ENCODE peak calls at places on chromosomes 1 and 21, in seven cellular contexts. One of them, this sample, is unnamed. For H3K36me3, the result is how much of the 10 kb centered on the place peaks cover.

GRCh38 chr1:157512036-157512969 is 40.0 kb downstream of the FCRL5 start:
- DNase-seq in H1: no peak
- DNase-seq in GM12878: peak
- DNase-seq in neural progenitor cell: no peak
- DNase-seq in GM23248: no peak
- DNase-seq in astrocyte: no peak
- DNase-seq in GM23338: no peak
- DNase-seq in this sample: no peak

GRCh38 chr1:212077028-212077427 is 41.5 kb downstream of the DTL start:
- DNase-seq in GM12878: no peak
- DNase-seq in GM23338: no peak
- DNase-seq in GM23248: peak
- DNase-seq in H1: no peak
- DNase-seq in astrocyte: peak
- DNase-seq in neural progenitor cell: no peak
- DNase-seq in this sample: peak

GRCh38 chr1:116167625-116168276 is 56.6 kb downstream of the MAB21L3 start:
- DNase-seq in GM12878: no peak
- DNase-seq in H1: no peak
- DNase-seq in neural progenitor cell: peak
- DNase-seq in GM23338: peak
- DNase-seq in GM23248: peak
- DNase-seq in astrocyte: no peak
- DNase-seq in this sample: peak

GRCh38 chr1:17891205-17892110 is 136.3 kb downstream of the ACTL8 start:
- DNase-seq in astrocyte: no peak
- DNase-seq in GM23248: no peak
- DNase-seq in neural progenitor cell: no peak
- DNase-seq in GM12878: no peak
- DNase-seq in GM23338: no peak
- DNase-seq in H1: no peak
- DNase-seq in this sample: no peak

GRCh38 chr1:35122311-35122710 is 43.1 kb downstream of the ZMYM1 start:
- DNase-seq in GM23338: no peak
- DNase-seq in H1: no peak
- DNase-seq in GM12878: no peak
- DNase-seq in astrocyte: no peak
- DNase-seq in neural progenitor cell: no peak
- DNase-seq in GM23248: no peak
- DNase-seq in this sample: no peak

GRCh38 chr1:204293605-204294365 is 65.9 kb downstream of the PLEKHA6 start:
- DNase-seq in GM23338: no peak
- DNase-seq in astrocyte: no peak
- DNase-seq in neural progenitor cell: no peak
- DNase-seq in H1: no peak
- DNase-seq in GM23248: peak
- DNase-seq in GM12878: no peak
- DNase-seq in this sample: no peak

GRCh38 chr1:111639602-111640198 is 20.1 kb downstream of the RAP1A start:
- DNase-seq in GM23248: no peak
- DNase-seq in astrocyte: no peak
- DNase-seq in GM23338: no peak
- DNase-seq in neural progenitor cell: no peak
- DNase-seq in H1: no peak
- DNase-seq in GM12878: no peak
- DNase-seq in this sample: no peak

GRCh38 chr1:38512024-38512623 is 347.4 kb downstream of the RRAGC start:
- DNase-seq in neural progenitor cell: no peak
- DNase-seq in H1: no peak
- DNase-seq in GM23248: no peak
- DNase-seq in GM23338: no peak
- DNase-seq in astrocyte: no peak
- DNase-seq in GM12878: no peak
- DNase-seq in this sample: no peak

GRCh38 chr1:43348809-43349593 is 9.8 kb upstream of the CDC20 start:
- DNase-seq in neural progenitor cell: peak
- DNase-seq in H1: peak
- DNase-seq in GM23248: peak
- DNase-seq in GM12878: no peak
- DNase-seq in astrocyte: peak
- DNase-seq in GM23338: peak
- DNase-seq in this sample: peak

GRCh38 chr21:43306911-43307676 is 119.8 kb downstream of the SIK1 start:
- DNase-seq in GM23338: no peak
- DNase-seq in GM12878: peak
- DNase-seq in astrocyte: peak
- DNase-seq in H1: no peak
- DNase-seq in GM23248: peak
- DNase-seq in neural progenitor cell: no peak
- DNase-seq in this sample: no peak

GRCh38 chr1:89552481-89553194 is 28.0 kb downstream of the LRRC8B start:
- DNase-seq in GM12878: peak
- DNase-seq in GM23248: peak
- DNase-seq in H1: no peak
- DNase-seq in astrocyte: no peak
- DNase-seq in GM23338: no peak
- DNase-seq in neural progenitor cell: no peak
- DNase-seq in this sample: no peak

GRCh38 chr1:10555635-10556429 is 81.1 kb downstream of the PEX14 start:
- DNase-seq in neural progenitor cell: peak
- DNase-seq in GM23248: no peak
- DNase-seq in astrocyte: no peak
- DNase-seq in GM12878: peak
- DNase-seq in GM23338: peak
- DNase-seq in H1: no peak
- DNase-seq in this sample: no peak

GRCh38 chr1:218669431-218669830 is 324.3 kb downstream of the TGFB2 start:
- DNase-seq in H1: no peak
- DNase-seq in astrocyte: peak
- DNase-seq in GM12878: no peak
- DNase-seq in GM23248: no peak
- DNase-seq in GM23338: no peak
- DNase-seq in neural progenitor cell: no peak
- DNase-seq in this sample: peak

GRCh38 chr1:32413507-32414185 is 19.4 kb upstream of the BSDC1 start:
- DNase-seq in astrocyte: no peak
- DNase-seq in GM23248: peak
- DNase-seq in GM12878: peak
- DNase-seq in H1: no peak
- DNase-seq in GM23338: peak
- DNase-seq in neural progenitor cell: peak
- DNase-seq in this sample: peak

GRCh38 chr1:167825419-167826079 is 88.4 kb downstream of the ADCY10 start:
- DNase-seq in H1: no peak
- DNase-seq in astrocyte: no peak
- DNase-seq in GM23248: no peak
- DNase-seq in GM23338: no peak
- DNase-seq in neural progenitor cell: no peak
- DNase-seq in GM12878: no peak
- DNase-seq in this sample: no peak

GRCh38 chr1:248590055-248590454 is 7.4 kb downstream of the OR2T10 start:
- DNase-seq in GM12878: no peak
- DNase-seq in GM23338: no peak
- DNase-seq in astrocyte: no peak
- DNase-seq in H1: no peak
- DNase-seq in neural progenitor cell: no peak
- DNase-seq in GM23248: no peak
- DNase-seq in this sample: no peak

GRCh38 chr1:116242741-116243140 is 130.3 kb upstream of the ATP1A1 start:
- DNase-seq in GM23338: no peak
- DNase-seq in GM12878: no peak
- DNase-seq in H1: no peak
- DNase-seq in neural progenitor cell: no peak
- DNase-seq in GM23248: no peak
- DNase-seq in astrocyte: no peak
- DNase-seq in this sample: no peak

GRCh38 chr1:31811605-31812004 is 4.2 kb downstream of the SPOCD1 start:
- DNase-seq in GM23338: peak
- DNase-seq in astrocyte: peak
- DNase-seq in neural progenitor cell: peak
- DNase-seq in H1: no peak
- DNase-seq in GM12878: no peak
- DNase-seq in GM23248: peak
- DNase-seq in this sample: peak

DNA sequence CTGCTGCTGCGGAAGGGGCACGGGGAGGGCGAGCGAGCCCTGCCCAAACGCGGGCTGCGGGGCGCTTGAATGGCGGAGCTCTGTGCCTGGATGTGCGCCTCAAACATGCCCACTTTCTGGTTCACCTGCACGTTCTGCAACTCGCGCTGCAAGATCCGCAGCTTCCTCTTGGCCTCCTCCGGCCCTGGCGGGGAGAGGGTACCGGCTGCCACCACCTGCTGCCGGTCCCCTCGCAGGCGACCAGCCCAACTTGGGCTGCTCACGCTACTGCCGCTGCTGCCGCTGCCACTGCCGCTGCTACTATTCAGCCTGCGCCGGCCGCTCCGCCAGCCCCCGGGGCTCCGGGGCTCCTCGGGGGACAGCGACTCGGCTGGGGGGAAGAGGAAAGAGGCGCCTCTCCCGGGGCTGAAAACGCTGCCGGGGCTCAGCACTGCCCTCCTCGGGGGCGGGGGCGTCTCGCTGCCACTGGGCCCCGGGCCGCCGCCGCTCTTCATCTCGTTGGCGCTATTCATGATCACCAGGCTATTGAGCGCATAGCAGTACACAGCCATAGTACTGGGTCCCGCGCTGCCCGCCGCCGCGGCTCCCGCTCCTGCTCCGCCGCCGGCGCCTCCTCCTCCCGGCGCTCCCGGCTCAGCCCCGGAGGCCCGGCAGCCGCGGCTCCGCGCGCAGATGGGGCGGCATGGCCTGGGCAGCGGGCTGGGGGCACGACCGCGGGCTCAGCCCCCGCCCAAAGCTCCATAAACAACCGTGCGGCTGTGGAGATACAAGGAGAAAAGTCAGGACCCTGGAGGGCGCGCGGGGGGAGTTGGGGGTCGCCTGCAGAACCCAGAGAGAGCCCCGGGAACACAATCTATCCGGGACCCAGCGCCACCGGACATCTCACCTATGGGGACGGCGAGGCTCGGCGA is 1.9 kb downstream of the ITPKB start:
- DNase-seq in GM23338: peak
- DNase-seq in astrocyte: no peak
- DNase-seq in GM23248: peak
- DNase-seq in GM12878: no peak
- DNase-seq in H1: no peak
- DNase-seq in neural progenitor cell: peak
- DNase-seq in this sample: peak
- H2AFZ ChIP-seq in GM23338: peak
- H2AFZ ChIP-seq in astrocyte: peak
- H2AFZ ChIP-seq in GM23248: peak
- H2AFZ ChIP-seq in GM12878: peak
- H2AFZ ChIP-seq in H1: peak
- H2AFZ ChIP-seq in neural progenitor cell: peak
- H2AFZ ChIP-seq in this sample: peak

GRCh38 chr1:11727119-11727518 is 8.8 kb upstream of the AGTRAP start:
- DNase-seq in astrocyte: no peak
- DNase-seq in GM23338: no peak
- DNase-seq in GM12878: no peak
- DNase-seq in GM23248: no peak
- DNase-seq in H1: no peak
- DNase-seq in neural progenitor cell: no peak
- DNase-seq in this sample: no peak
- H3K36me3 ChIP-seq in astrocyte: under half
- H3K36me3 ChIP-seq in GM23338: under half
- H3K36me3 ChIP-seq in GM12878: under half
- H3K36me3 ChIP-seq in GM23248: under half
- H3K36me3 ChIP-seq in H1: under half
- H3K36me3 ChIP-seq in neural progenitor cell: under half
- H3K36me3 ChIP-seq in this sample: under half

GRCh38 chr1:229033480-229033879 is 237.4 kb upstream of the RAB4A start:
- DNase-seq in H1: no peak
- DNase-seq in GM23338: no peak
- DNase-seq in astrocyte: no peak
- DNase-seq in GM23248: no peak
- DNase-seq in GM12878: no peak
- DNase-seq in neural progenitor cell: no peak
- DNase-seq in this sample: no peak

GRCh38 chr1:229029644-229030235 is 241.2 kb upstream of the RAB4A start:
- DNase-seq in astrocyte: no peak
- DNase-seq in GM23338: no peak
- DNase-seq in GM12878: no peak
- DNase-seq in H1: no peak
- DNase-seq in GM23248: peak
- DNase-seq in neural progenitor cell: no peak
- DNase-seq in this sample: no peak

GRCh38 chr1:229032455-229032854 is 238.5 kb upstream of the RAB4A start:
- DNase-seq in GM12878: no peak
- DNase-seq in astrocyte: no peak
- DNase-seq in GM23338: no peak
- DNase-seq in GM23248: peak
- DNase-seq in neural progenitor cell: no peak
- DNase-seq in H1: no peak
- DNase-seq in this sample: no peak

GRCh38 chr1:229030642-229031390 is 240.1 kb upstream of the RAB4A start:
- DNase-seq in astrocyte: no peak
- DNase-seq in neural progenitor cell: no peak
- DNase-seq in GM23338: peak
- DNase-seq in GM12878: no peak
- DNase-seq in H1: no peak
- DNase-seq in GM23248: no peak
- DNase-seq in this sample: no peak

DNA sequence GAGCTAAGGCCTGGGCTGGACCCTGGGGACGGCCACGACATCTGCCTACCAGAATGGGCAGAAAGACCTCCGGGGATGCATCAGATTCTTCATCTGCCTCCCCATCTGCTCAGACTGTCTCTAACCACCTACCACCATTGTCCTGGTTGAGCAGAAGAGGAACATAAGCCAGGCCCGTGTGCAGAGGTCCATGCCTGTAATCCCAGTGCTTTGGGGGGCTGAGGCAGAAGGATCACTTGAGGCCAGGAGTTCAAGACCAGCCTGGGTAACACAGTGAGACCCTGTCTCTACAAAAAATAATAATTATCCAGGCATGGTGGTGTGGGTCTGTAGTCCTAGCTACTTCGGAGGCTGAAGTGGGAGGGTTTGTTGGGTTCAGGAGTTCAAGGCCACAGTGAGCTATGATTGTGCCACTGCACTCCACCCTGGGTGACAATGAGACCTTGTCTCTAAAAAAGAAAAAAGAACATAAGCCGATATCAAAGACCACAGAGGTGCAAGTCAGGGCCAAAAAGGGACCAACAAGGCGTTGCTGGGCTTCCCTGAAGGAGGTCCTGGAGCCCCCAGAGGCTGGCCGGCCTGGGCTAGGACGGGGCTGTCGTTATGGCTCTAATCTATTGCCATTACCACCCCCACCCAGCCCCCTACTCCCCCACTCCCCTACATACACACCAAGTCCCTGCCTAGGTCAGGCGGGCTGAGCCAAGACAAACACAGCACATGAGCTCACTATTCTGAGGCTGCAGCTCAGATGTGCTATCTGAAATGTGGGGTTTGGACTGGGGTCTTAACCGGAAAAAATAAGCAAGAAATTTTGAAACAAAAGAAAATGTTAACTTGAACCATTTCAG is 239.2 kb upstream of the RAB4A start:
- DNase-seq in GM12878: no peak
- DNase-seq in neural progenitor cell: no peak
- DNase-seq in GM23338: no peak
- DNase-seq in H1: no peak
- DNase-seq in astrocyte: no peak
- DNase-seq in GM23248: no peak
- DNase-seq in this sample: no peak
- TF ChIP-seq EZH2 in GM12878: no peak
- TF ChIP-seq EZH2 in neural progenitor cell: no peak
- TF ChIP-seq EZH2 in GM23338: no peak
- TF ChIP-seq EZH2 in H1: no peak
- TF ChIP-seq EZH2 in astrocyte: no peak
- TF ChIP-seq EZH2 in GM23248: no peak
- TF ChIP-seq EZH2 in this sample: no peak

GRCh38 chr1:62245201-62245600 is 50.6 kb downstream of the L1TD1 start:
- DNase-seq in H1: no peak
- DNase-seq in astrocyte: no peak
- DNase-seq in GM12878: no peak
- DNase-seq in neural progenitor cell: no peak
- DNase-seq in GM23248: peak
- DNase-seq in GM23338: no peak
- DNase-seq in this sample: no peak
- H2AFZ ChIP-seq in H1: no peak
- H2AFZ ChIP-seq in astrocyte: no peak
- H2AFZ ChIP-seq in GM12878: no peak
- H2AFZ ChIP-seq in neural progenitor cell: no peak
- H2AFZ ChIP-seq in GM23248: no peak
- H2AFZ ChIP-seq in GM23338: no peak
- H2AFZ ChIP-seq in this sample: no peak

This sample was measured in fibroblast of lung.